ENCODE peak calls at places on chromosomes 12 and 14, in eight cellular contexts. One of them, this sample, is unnamed.

GRCh38 chr12:79552186-79552585 is 138.6 kb downstream of the PAWR start:
- DNase-seq in breast epithelium: peak
- DNase-seq in posterior cingulate gyrus: no peak
- DNase-seq in central memory CD8-positive, alpha-beta T cell: no peak
- DNase-seq in ACHN: no peak
- DNase-seq in HFFc6: no peak
- DNase-seq in CD8-positive, alpha-beta T cell: no peak
- DNase-seq in GM23338: no peak
- DNase-seq in this sample: no peak

GRCh38 chr14:103748539-103748867 is 32.9 kb downstream of the ZFYVE21 start:
- DNase-seq in GM23338: no peak
- DNase-seq in posterior cingulate gyrus: no peak
- DNase-seq in central memory CD8-positive, alpha-beta T cell: peak
- DNase-seq in HFFc6: no peak
- DNase-seq in CD8-positive, alpha-beta T cell: peak
- DNase-seq in breast epithelium: no peak
- DNase-seq in ACHN: no peak
- DNase-seq in this sample: no peak

GRCh38 chr14:22462923-22463322 is 126.1 kb downstream of the DAD1 start:
- DNase-seq in GM23338: no peak
- DNase-seq in central memory CD8-positive, alpha-beta T cell: no peak
- DNase-seq in HFFc6: no peak
- DNase-seq in posterior cingulate gyrus: no peak
- DNase-seq in breast epithelium: no peak
- DNase-seq in CD8-positive, alpha-beta T cell: no peak
- DNase-seq in ACHN: no peak
- DNase-seq in this sample: no peak

GRCh38 chr14:29390046-29390841 is 537.4 kb downstream of the PRKD1 start:
- DNase-seq in central memory CD8-positive, alpha-beta T cell: no peak
- DNase-seq in GM23338: peak
- DNase-seq in CD8-positive, alpha-beta T cell: no peak
- DNase-seq in HFFc6: no peak
- DNase-seq in breast epithelium: no peak
- DNase-seq in ACHN: no peak
- DNase-seq in posterior cingulate gyrus: no peak
- DNase-seq in this sample: no peak

GRCh38 chr14:50229646-50230045 is 1.7 kb downstream of the SOS2 start:
- DNase-seq in GM23338: no peak
- DNase-seq in posterior cingulate gyrus: no peak
- DNase-seq in ACHN: no peak
- DNase-seq in breast epithelium: no peak
- DNase-seq in CD8-positive, alpha-beta T cell: no peak
- DNase-seq in HFFc6: no peak
- DNase-seq in central memory CD8-positive, alpha-beta T cell: no peak
- DNase-seq in this sample: no peak

GRCh38 chr12:124398578-124399227 is 103.8 kb downstream of the RFLNA start:
- DNase-seq in HFFc6: no peak
- DNase-seq in GM23338: no peak
- DNase-seq in central memory CD8-positive, alpha-beta T cell: no peak
- DNase-seq in breast epithelium: no peak
- DNase-seq in ACHN: no peak
- DNase-seq in CD8-positive, alpha-beta T cell: no peak
- DNase-seq in posterior cingulate gyrus: no peak
- DNase-seq in this sample: peak

GRCh38 chr14:103846008-103846568 is 1.3 kb downstream of the PPP1R13B start:
- DNase-seq in GM23338: no peak
- DNase-seq in CD8-positive, alpha-beta T cell: no peak
- DNase-seq in ACHN: no peak
- DNase-seq in posterior cingulate gyrus: no peak
- DNase-seq in HFFc6: no peak
- DNase-seq in central memory CD8-positive, alpha-beta T cell: no peak
- DNase-seq in breast epithelium: no peak
- DNase-seq in this sample: no peak

GRCh38 chr12:110577717-110578521 is 5.2 kb downstream of the PPTC7 start:
- DNase-seq in central memory CD8-positive, alpha-beta T cell: no peak
- DNase-seq in ACHN: peak
- DNase-seq in posterior cingulate gyrus: no peak
- DNase-seq in HFFc6: peak
- DNase-seq in CD8-positive, alpha-beta T cell: peak
- DNase-seq in GM23338: no peak
- DNase-seq in breast epithelium: no peak
- DNase-seq in this sample: no peak

GRCh38 chr12:116818341-116818856 is 62.8 kb downstream of the HRK start:
- DNase-seq in posterior cingulate gyrus: no peak
- DNase-seq in ACHN: peak
- DNase-seq in CD8-positive, alpha-beta T cell: peak
- DNase-seq in GM23338: no peak
- DNase-seq in breast epithelium: no peak
- DNase-seq in HFFc6: peak
- DNase-seq in central memory CD8-positive, alpha-beta T cell: no peak
- DNase-seq in this sample: no peak

GRCh38 chr14:45066667-45067066 is 17.2 kb upstream of the PRPF39 start:
- DNase-seq in ACHN: no peak
- DNase-seq in breast epithelium: no peak
- DNase-seq in central memory CD8-positive, alpha-beta T cell: no peak
- DNase-seq in HFFc6: no peak
- DNase-seq in GM23338: no peak
- DNase-seq in CD8-positive, alpha-beta T cell: no peak
- DNase-seq in posterior cingulate gyrus: no peak
- DNase-seq in this sample: no peak

GRCh38 chr14:100150932-100151587 is 8.4 kb downstream of the DEGS2 start:
- DNase-seq in HFFc6: no peak
- DNase-seq in GM23338: no peak
- DNase-seq in ACHN: no peak
- DNase-seq in CD8-positive, alpha-beta T cell: no peak
- DNase-seq in central memory CD8-positive, alpha-beta T cell: no peak
- DNase-seq in posterior cingulate gyrus: no peak
- DNase-seq in breast epithelium: no peak
- DNase-seq in this sample: no peak

GRCh38 chr12:4664111-4664510 is 15.2 kb downstream of the NDUFA9 start:
- DNase-seq in CD8-positive, alpha-beta T cell: no peak
- DNase-seq in HFFc6: peak
- DNase-seq in ACHN: peak
- DNase-seq in GM23338: no peak
- DNase-seq in posterior cingulate gyrus: no peak
- DNase-seq in central memory CD8-positive, alpha-beta T cell: no peak
- DNase-seq in breast epithelium: no peak
- DNase-seq in this sample: no peak

GRCh38 chr12:93156091-93156490 is 221.6 kb upstream of the NUDT4 start:
- DNase-seq in HFFc6: no peak
- DNase-seq in ACHN: no peak
- DNase-seq in CD8-positive, alpha-beta T cell: no peak
- DNase-seq in breast epithelium: no peak
- DNase-seq in posterior cingulate gyrus: no peak
- DNase-seq in GM23338: no peak
- DNase-seq in central memory CD8-positive, alpha-beta T cell: no peak
- DNase-seq in this sample: no peak

GRCh38 chr12:114166360-114166759 is 200.2 kb upstream of the RBM19 start:
- DNase-seq in CD8-positive, alpha-beta T cell: no peak
- DNase-seq in HFFc6: peak
- DNase-seq in GM23338: peak
- DNase-seq in breast epithelium: no peak
- DNase-seq in ACHN: peak
- DNase-seq in posterior cingulate gyrus: peak
- DNase-seq in central memory CD8-positive, alpha-beta T cell: no peak
- DNase-seq in this sample: no peak

GRCh38 chr14:64715628-64716412 is 11.6 kb downstream of the PLEKHG3 start:
- DNase-seq in central memory CD8-positive, alpha-beta T cell: no peak
- DNase-seq in posterior cingulate gyrus: peak
- DNase-seq in GM23338: peak
- DNase-seq in HFFc6: no peak
- DNase-seq in ACHN: no peak
- DNase-seq in breast epithelium: no peak
- DNase-seq in CD8-positive, alpha-beta T cell: no peak
- DNase-seq in this sample: no peak

GRCh38 chr14:74502236-74503019 is 8.9 kb downstream of the ISCA2 start:
- DNase-seq in ACHN: no peak
- DNase-seq in GM23338: peak
- DNase-seq in breast epithelium: no peak
- DNase-seq in HFFc6: peak
- DNase-seq in posterior cingulate gyrus: no peak
- DNase-seq in CD8-positive, alpha-beta T cell: no peak
- DNase-seq in central memory CD8-positive, alpha-beta T cell: no peak
- DNase-seq in this sample: no peak

GRCh38 chr12:46964496-46965098 is 114.8 kb upstream of the PCED1B start:
- DNase-seq in ACHN: peak
- DNase-seq in posterior cingulate gyrus: no peak
- DNase-seq in CD8-positive, alpha-beta T cell: no peak
- DNase-seq in breast epithelium: peak
- DNase-seq in GM23338: peak
- DNase-seq in central memory CD8-positive, alpha-beta T cell: no peak
- DNase-seq in HFFc6: peak
- DNase-seq in this sample: no peak

GRCh38 chr12:52181757-52182156 is 10.1 kb downstream of the KRT80 start:
- DNase-seq in breast epithelium: no peak
- DNase-seq in posterior cingulate gyrus: peak
- DNase-seq in ACHN: no peak
- DNase-seq in CD8-positive, alpha-beta T cell: no peak
- DNase-seq in HFFc6: peak
- DNase-seq in central memory CD8-positive, alpha-beta T cell: no peak
- DNase-seq in GM23338: peak
- DNase-seq in this sample: no peak

GRCh38 chr12:2172486-2173214 is 119.9 kb downstream of the CACNA1C start:
- DNase-seq in CD8-positive, alpha-beta T cell: no peak
- DNase-seq in breast epithelium: no peak
- DNase-seq in GM23338: no peak
- DNase-seq in posterior cingulate gyrus: no peak
- DNase-seq in HFFc6: no peak
- DNase-seq in ACHN: no peak
- DNase-seq in central memory CD8-positive, alpha-beta T cell: no peak
- DNase-seq in this sample: no peak

GRCh38 chr14:47442206-47442605 is 233.2 kb downstream of the MDGA2 start:
- DNase-seq in CD8-positive, alpha-beta T cell: no peak
- DNase-seq in HFFc6: no peak
- DNase-seq in ACHN: peak
- DNase-seq in breast epithelium: no peak
- DNase-seq in GM23338: peak
- DNase-seq in posterior cingulate gyrus: no peak
- DNase-seq in central memory CD8-positive, alpha-beta T cell: no peak
- DNase-seq in this sample: no peak

GRCh38 chr12:40752011-40752410 is 59.8 kb downstream of the CNTN1 start:
- DNase-seq in posterior cingulate gyrus: no peak
- DNase-seq in GM23338: no peak
- DNase-seq in CD8-positive, alpha-beta T cell: no peak
- DNase-seq in breast epithelium: no peak
- DNase-seq in ACHN: no peak
- DNase-seq in HFFc6: no peak
- DNase-seq in central memory CD8-positive, alpha-beta T cell: no peak
- DNase-seq in this sample: no peak

GRCh38 chr14:104751539-104752337 is 1.2 kb upstream of the SIVA1 start:
- DNase-seq in posterior cingulate gyrus: no peak
- DNase-seq in HFFc6: no peak
- DNase-seq in GM23338: no peak
- DNase-seq in central memory CD8-positive, alpha-beta T cell: no peak
- DNase-seq in breast epithelium: no peak
- DNase-seq in ACHN: no peak
- DNase-seq in CD8-positive, alpha-beta T cell: no peak
- DNase-seq in this sample: no peak

GRCh38 chr14:22047105-22047504 is 373.5 kb upstream of the OR4E1 start:
- DNase-seq in posterior cingulate gyrus: no peak
- DNase-seq in ACHN: peak
- DNase-seq in central memory CD8-positive, alpha-beta T cell: no peak
- DNase-seq in breast epithelium: no peak
- DNase-seq in HFFc6: no peak
- DNase-seq in GM23338: peak
- DNase-seq in CD8-positive, alpha-beta T cell: peak
- DNase-seq in this sample: no peak

GRCh38 chr12:4154672-4155225 is 118.8 kb upstream of the CCND2 start:
- DNase-seq in breast epithelium: no peak
- DNase-seq in central memory CD8-positive, alpha-beta T cell: no peak
- DNase-seq in GM23338: no peak
- DNase-seq in CD8-positive, alpha-beta T cell: no peak
- DNase-seq in HFFc6: no peak
- DNase-seq in ACHN: no peak
- DNase-seq in posterior cingulate gyrus: no peak
- DNase-seq in this sample: no peak

GRCh38 chr12:109844091-109844490 is 10.9 kb upstream of the TRPV4 start:
- DNase-seq in ACHN: no peak
- DNase-seq in CD8-positive, alpha-beta T cell: no peak
- DNase-seq in GM23338: no peak
- DNase-seq in central memory CD8-positive, alpha-beta T cell: no peak
- DNase-seq in HFFc6: no peak
- DNase-seq in posterior cingulate gyrus: no peak
- DNase-seq in breast epithelium: no peak
- DNase-seq in this sample: no peak

GRCh38 chr14:93891756-93892504 is 35.2 kb upstream of the FAM181A start:
- DNase-seq in central memory CD8-positive, alpha-beta T cell: no peak
- DNase-seq in CD8-positive, alpha-beta T cell: no peak
- DNase-seq in ACHN: no peak
- DNase-seq in GM23338: no peak
- DNase-seq in HFFc6: no peak
- DNase-seq in posterior cingulate gyrus: no peak
- DNase-seq in breast epithelium: no peak
- DNase-seq in this sample: no peak

GRCh38 chr14:30603402-30603801 is 18.7 kb upstream of the SCFD1 start:
- DNase-seq in CD8-positive, alpha-beta T cell: no peak
- DNase-seq in HFFc6: no peak
- DNase-seq in GM23338: no peak
- DNase-seq in breast epithelium: no peak
- DNase-seq in ACHN: no peak
- DNase-seq in central memory CD8-positive, alpha-beta T cell: no peak
- DNase-seq in posterior cingulate gyrus: no peak
- DNase-seq in this sample: no peak

GRCh38 chr12:6265038-6265405 is 45.5 kb upstream of the PLEKHG6 start:
- DNase-seq in GM23338: no peak
- DNase-seq in breast epithelium: no peak
- DNase-seq in posterior cingulate gyrus: no peak
- DNase-seq in CD8-positive, alpha-beta T cell: no peak
- DNase-seq in ACHN: no peak
- DNase-seq in central memory CD8-positive, alpha-beta T cell: no peak
- DNase-seq in HFFc6: no peak
- DNase-seq in this sample: peak